ENCODE peak calls at places on chromosomes 6 and 20, in ten cellular contexts. One of them, this sample, is unnamed.

GRCh38 chr20:13458860-13459451 is 179.8 kb downstream of the TASP1 start:
- DNase-seq in osteoblast: peak
- DNase-seq in heart left ventricle: no peak
- DNase-seq in CD8-positive, alpha-beta memory T cell: no peak
- DNase-seq in breast epithelium: no peak
- DNase-seq in cardiac fibroblast: peak
- DNase-seq in HCT116: peak
- DNase-seq in mammary epithelial cell: peak
- DNase-seq in IMR-90: peak
- DNase-seq in CD4-positive, alpha-beta memory T cell: peak
- DNase-seq in this sample: peak

GRCh38 chr6:32113386-32114352 is 4.5 kb upstream of the TNXB start:
- DNase-seq in osteoblast: peak
- DNase-seq in heart left ventricle: peak
- DNase-seq in CD8-positive, alpha-beta memory T cell: no peak
- DNase-seq in breast epithelium: peak
- DNase-seq in cardiac fibroblast: peak
- DNase-seq in HCT116: no peak
- DNase-seq in mammary epithelial cell: no peak
- DNase-seq in IMR-90: peak
- DNase-seq in CD4-positive, alpha-beta memory T cell: no peak
- DNase-seq in this sample: peak

GRCh38 chr6:47245745-47246371 is 63.8 kb downstream of the TNFRSF21 start:
- DNase-seq in osteoblast: no peak
- DNase-seq in heart left ventricle: no peak
- DNase-seq in CD8-positive, alpha-beta memory T cell: no peak
- DNase-seq in breast epithelium: no peak
- DNase-seq in cardiac fibroblast: peak
- DNase-seq in HCT116: no peak
- DNase-seq in mammary epithelial cell: no peak
- DNase-seq in IMR-90: no peak
- DNase-seq in CD4-positive, alpha-beta memory T cell: no peak
- DNase-seq in this sample: no peak

GRCh38 chr6:137697267-137697938 is 169.7 kb upstream of the TNFAIP3 start:
- DNase-seq in osteoblast: peak
- DNase-seq in heart left ventricle: no peak
- DNase-seq in CD8-positive, alpha-beta memory T cell: no peak
- DNase-seq in breast epithelium: no peak
- DNase-seq in cardiac fibroblast: peak
- DNase-seq in HCT116: no peak
- DNase-seq in mammary epithelial cell: peak
- DNase-seq in IMR-90: peak
- DNase-seq in CD4-positive, alpha-beta memory T cell: no peak
- DNase-seq in this sample: no peak

GRCh38 chr6:14759976-14760672 is 485.7 kb upstream of the JARID2 start:
- DNase-seq in osteoblast: no peak
- DNase-seq in heart left ventricle: no peak
- DNase-seq in CD8-positive, alpha-beta memory T cell: no peak
- DNase-seq in breast epithelium: no peak
- DNase-seq in cardiac fibroblast: no peak
- DNase-seq in HCT116: no peak
- DNase-seq in mammary epithelial cell: no peak
- DNase-seq in IMR-90: no peak
- DNase-seq in CD4-positive, alpha-beta memory T cell: no peak
- DNase-seq in this sample: no peak

GRCh38 chr6:105594272-105594671 is 191.4 kb upstream of the PREP start:
- DNase-seq in osteoblast: no peak
- DNase-seq in heart left ventricle: no peak
- DNase-seq in CD8-positive, alpha-beta memory T cell: no peak
- DNase-seq in breast epithelium: no peak
- DNase-seq in cardiac fibroblast: no peak
- DNase-seq in HCT116: no peak
- DNase-seq in mammary epithelial cell: no peak
- DNase-seq in IMR-90: no peak
- DNase-seq in CD4-positive, alpha-beta memory T cell: no peak
- DNase-seq in this sample: no peak

GRCh38 chr6:56292505-56293181 is 45.3 kb upstream of the COL21A1 start:
- DNase-seq in osteoblast: peak
- DNase-seq in heart left ventricle: no peak
- DNase-seq in CD8-positive, alpha-beta memory T cell: no peak
- DNase-seq in breast epithelium: no peak
- DNase-seq in cardiac fibroblast: peak
- DNase-seq in HCT116: peak
- DNase-seq in mammary epithelial cell: peak
- DNase-seq in IMR-90: peak
- DNase-seq in CD4-positive, alpha-beta memory T cell: no peak
- DNase-seq in this sample: peak

GRCh38 chr6:148524976-148525375 is 182.3 kb downstream of the SASH1 start:
- DNase-seq in osteoblast: no peak
- DNase-seq in heart left ventricle: no peak
- DNase-seq in CD8-positive, alpha-beta memory T cell: no peak
- DNase-seq in breast epithelium: no peak
- DNase-seq in cardiac fibroblast: peak
- DNase-seq in HCT116: no peak
- DNase-seq in mammary epithelial cell: no peak
- DNase-seq in IMR-90: peak
- DNase-seq in CD4-positive, alpha-beta memory T cell: no peak
- DNase-seq in this sample: peak

GRCh38 chr20:44618318-44618731 is 33.2 kb downstream of the ADA start:
- DNase-seq in osteoblast: peak
- DNase-seq in heart left ventricle: peak
- DNase-seq in CD8-positive, alpha-beta memory T cell: no peak
- DNase-seq in breast epithelium: no peak
- DNase-seq in cardiac fibroblast: no peak
- DNase-seq in HCT116: no peak
- DNase-seq in mammary epithelial cell: peak
- DNase-seq in IMR-90: no peak
- DNase-seq in CD4-positive, alpha-beta memory T cell: peak
- DNase-seq in this sample: no peak

DNA sequence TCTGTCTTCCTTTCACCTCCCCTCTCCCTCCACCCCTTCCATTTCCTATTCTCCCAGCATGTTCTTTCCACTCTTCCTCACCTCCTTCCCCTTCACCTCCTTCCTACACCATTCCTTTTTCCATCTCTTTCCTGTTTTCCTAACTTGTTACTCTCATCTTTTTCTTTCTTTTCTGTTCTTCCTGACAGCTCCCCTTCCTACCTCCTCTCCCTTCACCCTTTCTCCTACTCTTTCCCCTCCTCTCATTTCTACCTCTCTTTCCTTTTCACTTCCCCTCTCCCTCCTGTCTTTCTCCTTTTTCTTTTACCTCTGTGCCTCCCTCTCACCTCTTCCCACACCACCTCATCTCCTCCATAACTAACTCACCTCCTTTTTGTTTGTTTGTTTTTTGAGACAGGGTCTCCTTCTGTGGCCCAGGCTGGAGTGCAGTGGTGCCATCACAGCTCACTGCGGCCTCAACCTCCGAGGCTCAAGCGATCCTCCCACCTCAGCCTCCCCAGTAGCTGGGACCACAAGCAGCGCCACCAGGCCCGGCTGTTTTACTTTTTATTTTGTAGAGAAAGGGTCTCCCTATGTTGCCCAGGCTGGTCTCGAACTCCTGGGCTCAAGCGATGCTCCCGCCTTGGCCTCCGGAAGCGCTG is 864 bp upstream of the ARFGEF2 start:
- DNase-seq in osteoblast: no peak
- DNase-seq in heart left ventricle: peak
- DNase-seq in CD8-positive, alpha-beta memory T cell: no peak
- DNase-seq in breast epithelium: no peak
- DNase-seq in cardiac fibroblast: no peak
- DNase-seq in HCT116: no peak
- DNase-seq in mammary epithelial cell: no peak
- DNase-seq in IMR-90: no peak
- DNase-seq in CD4-positive, alpha-beta memory T cell: no peak
- DNase-seq in this sample: no peak
- H3K4me3 ChIP-seq in osteoblast: peak
- H3K4me3 ChIP-seq in heart left ventricle: peak
- H3K4me3 ChIP-seq in CD8-positive, alpha-beta memory T cell: peak
- H3K4me3 ChIP-seq in breast epithelium: peak
- H3K4me3 ChIP-seq in cardiac fibroblast: peak
- H3K4me3 ChIP-seq in HCT116: peak
- H3K4me3 ChIP-seq in mammary epithelial cell: peak
- H3K4me3 ChIP-seq in IMR-90: peak
- H3K4me3 ChIP-seq in CD4-positive, alpha-beta memory T cell: peak
- H3K4me3 ChIP-seq in this sample: peak

GRCh38 chr20:62804632-62805364 is at the start of gene OGFR:
- DNase-seq in osteoblast: peak
- DNase-seq in heart left ventricle: peak
- DNase-seq in CD8-positive, alpha-beta memory T cell: peak
- DNase-seq in breast epithelium: no peak
- DNase-seq in cardiac fibroblast: peak
- DNase-seq in HCT116: no peak
- DNase-seq in mammary epithelial cell: peak
- DNase-seq in IMR-90: peak
- DNase-seq in CD4-positive, alpha-beta memory T cell: peak
- DNase-seq in this sample: peak

GRCh38 chr20:62804021-62804631 is 509 bp upstream of the OGFR start:
- DNase-seq in osteoblast: peak
- DNase-seq in heart left ventricle: no peak
- DNase-seq in CD8-positive, alpha-beta memory T cell: no peak
- DNase-seq in breast epithelium: no peak
- DNase-seq in cardiac fibroblast: no peak
- DNase-seq in HCT116: no peak
- DNase-seq in mammary epithelial cell: no peak
- DNase-seq in IMR-90: no peak
- DNase-seq in CD4-positive, alpha-beta memory T cell: peak
- DNase-seq in this sample: no peak

GRCh38 chr20:62805365-62805710 is 703 bp downstream of the OGFR start:
- DNase-seq in osteoblast: peak
- DNase-seq in heart left ventricle: no peak
- DNase-seq in CD8-positive, alpha-beta memory T cell: no peak
- DNase-seq in breast epithelium: no peak
- DNase-seq in cardiac fibroblast: no peak
- DNase-seq in HCT116: no peak
- DNase-seq in mammary epithelial cell: no peak
- DNase-seq in IMR-90: no peak
- DNase-seq in CD4-positive, alpha-beta memory T cell: peak
- DNase-seq in this sample: no peak

GRCh38 chr20:62806383-62807050 is 1.9 kb downstream of the OGFR start:
- DNase-seq in osteoblast: no peak
- DNase-seq in heart left ventricle: no peak
- DNase-seq in CD8-positive, alpha-beta memory T cell: no peak
- DNase-seq in breast epithelium: no peak
- DNase-seq in cardiac fibroblast: no peak
- DNase-seq in HCT116: no peak
- DNase-seq in mammary epithelial cell: no peak
- DNase-seq in IMR-90: no peak
- DNase-seq in CD4-positive, alpha-beta memory T cell: no peak
- DNase-seq in this sample: no peak

DNA sequence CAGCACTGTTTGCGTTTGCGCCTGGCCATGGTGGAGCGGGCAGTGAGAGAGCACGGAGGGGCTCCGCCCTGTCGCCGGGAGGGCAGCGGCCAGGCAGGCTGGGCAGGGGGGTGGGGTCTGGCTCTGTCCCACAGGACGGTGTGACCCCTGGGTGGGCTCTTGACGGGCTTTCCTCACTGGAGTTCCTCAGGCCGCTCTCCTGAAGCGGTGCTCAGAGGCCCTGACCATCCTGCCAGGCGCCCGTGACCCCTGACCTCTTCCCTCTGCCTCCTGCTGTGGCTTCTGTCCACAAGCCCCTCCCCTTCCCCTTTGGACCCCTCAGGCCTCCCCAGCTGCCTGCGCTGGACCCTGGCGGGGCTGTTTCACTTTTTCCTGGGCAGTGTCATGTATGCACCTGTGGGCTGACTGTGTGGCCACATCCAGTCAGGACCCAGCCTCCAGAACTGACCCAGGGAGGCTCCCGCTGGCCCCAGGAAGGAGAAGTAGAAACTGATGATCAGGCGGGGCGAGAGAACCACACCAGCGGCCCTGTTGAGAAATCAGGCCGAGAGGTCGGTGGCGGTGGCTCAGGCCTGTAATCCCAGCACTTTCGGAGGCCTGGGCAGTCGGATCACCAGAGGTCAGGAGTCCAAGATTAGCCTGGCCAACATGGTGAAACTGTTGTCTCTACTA is 1.2 kb downstream of the OGFR start:
- DNase-seq in osteoblast: no peak
- DNase-seq in heart left ventricle: peak
- DNase-seq in CD8-positive, alpha-beta memory T cell: no peak
- DNase-seq in breast epithelium: no peak
- DNase-seq in cardiac fibroblast: no peak
- DNase-seq in HCT116: no peak
- DNase-seq in mammary epithelial cell: no peak
- DNase-seq in IMR-90: no peak
- DNase-seq in CD4-positive, alpha-beta memory T cell: no peak
- DNase-seq in this sample: no peak
- H3K4me3 ChIP-seq in osteoblast: peak
- H3K4me3 ChIP-seq in heart left ventricle: peak
- H3K4me3 ChIP-seq in CD8-positive, alpha-beta memory T cell: peak
- H3K4me3 ChIP-seq in breast epithelium: peak
- H3K4me3 ChIP-seq in cardiac fibroblast: peak
- H3K4me3 ChIP-seq in HCT116: peak
- H3K4me3 ChIP-seq in mammary epithelial cell: peak
- H3K4me3 ChIP-seq in IMR-90: peak
- H3K4me3 ChIP-seq in CD4-positive, alpha-beta memory T cell: peak
- H3K4me3 ChIP-seq in this sample: peak

DNA sequence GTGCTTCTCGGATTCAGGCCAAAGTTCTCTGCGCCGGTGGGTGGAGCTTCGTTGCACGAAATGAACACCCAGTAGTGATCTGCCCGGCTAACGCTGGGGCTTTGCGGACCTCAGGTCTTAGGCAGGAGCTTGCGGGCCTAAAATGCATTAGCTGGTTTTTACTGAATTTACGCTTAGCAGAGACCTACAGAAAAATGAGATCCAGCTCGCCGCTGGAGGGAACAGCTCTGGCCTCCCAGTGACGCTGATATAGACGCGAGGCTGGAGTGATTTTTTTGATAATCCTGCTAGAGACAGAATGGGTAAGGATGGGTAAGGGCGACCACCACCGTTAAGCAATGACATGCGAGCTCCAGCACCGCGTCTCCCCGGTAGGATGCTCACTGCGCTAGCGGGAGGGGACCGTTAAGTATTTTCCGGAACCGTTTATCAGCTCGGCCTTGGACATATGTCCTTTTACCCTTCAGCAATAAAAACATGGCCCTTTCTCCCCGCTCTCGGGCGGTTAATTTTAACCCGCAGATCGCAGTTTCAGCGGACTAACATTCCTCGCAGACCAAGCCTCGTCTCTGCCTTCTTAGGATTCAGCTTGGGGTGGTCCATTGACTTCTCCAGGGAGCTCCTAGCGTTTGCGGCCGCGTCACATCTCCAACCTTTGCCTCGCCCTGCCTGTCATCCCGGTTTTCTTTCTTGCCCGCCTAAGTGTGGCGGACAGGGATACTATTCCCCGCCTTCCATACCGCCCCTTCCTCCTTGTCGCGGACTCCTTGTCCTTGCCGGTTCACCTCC is 109.3 kb downstream of the GPX5 start:
- DNase-seq in osteoblast: peak
- DNase-seq in heart left ventricle: no peak
- DNase-seq in CD8-positive, alpha-beta memory T cell: no peak
- DNase-seq in breast epithelium: no peak
- DNase-seq in cardiac fibroblast: peak
- DNase-seq in HCT116: no peak
- DNase-seq in mammary epithelial cell: peak
- DNase-seq in IMR-90: no peak
- DNase-seq in CD4-positive, alpha-beta memory T cell: no peak
- DNase-seq in this sample: peak
- H3K4me3 ChIP-seq in osteoblast: peak
- H3K4me3 ChIP-seq in heart left ventricle: peak
- H3K4me3 ChIP-seq in CD8-positive, alpha-beta memory T cell: no peak
- H3K4me3 ChIP-seq in breast epithelium: peak
- H3K4me3 ChIP-seq in cardiac fibroblast: peak
- H3K4me3 ChIP-seq in HCT116: no peak
- H3K4me3 ChIP-seq in mammary epithelial cell: peak
- H3K4me3 ChIP-seq in IMR-90: peak
- H3K4me3 ChIP-seq in CD4-positive, alpha-beta memory T cell: no peak
- H3K4me3 ChIP-seq in this sample: peak

GRCh38 chr6:118719351-118720124 is 68.1 kb upstream of the CEP85L start:
- DNase-seq in osteoblast: no peak
- DNase-seq in heart left ventricle: no peak
- DNase-seq in CD8-positive, alpha-beta memory T cell: no peak
- DNase-seq in breast epithelium: no peak
- DNase-seq in cardiac fibroblast: no peak
- DNase-seq in HCT116: no peak
- DNase-seq in mammary epithelial cell: no peak
- DNase-seq in IMR-90: no peak
- DNase-seq in CD4-positive, alpha-beta memory T cell: peak
- DNase-seq in this sample: no peak
- H3K4me3 ChIP-seq in osteoblast: no peak
- H3K4me3 ChIP-seq in heart left ventricle: no peak
- H3K4me3 ChIP-seq in CD8-positive, alpha-beta memory T cell: peak
- H3K4me3 ChIP-seq in breast epithelium: no peak
- H3K4me3 ChIP-seq in cardiac fibroblast: no peak
- H3K4me3 ChIP-seq in HCT116: no peak
- H3K4me3 ChIP-seq in mammary epithelial cell: no peak
- H3K4me3 ChIP-seq in IMR-90: no peak
- H3K4me3 ChIP-seq in CD4-positive, alpha-beta memory T cell: no peak
- H3K4me3 ChIP-seq in this sample: no peak